ENCODE peak calls at places on chromosomes 3 and 15, in six cellular contexts. One of them, this sample, is unnamed.

GRCh38 chr15:63156708-63157065 is 590 bp downstream of the RPS27L start:
- DNase-seq in fibroblast of lung: peak; percentile 43
- DNase-seq in LoVo: no peak
- DNase-seq in AG08396: peak; percentile 42
- DNase-seq in GM04504: no peak
- DNase-seq in right lobe of liver: peak; percentile 61
- DNase-seq in this sample: peak; percentile 59

GRCh38 chr15:88716543-88717341 is 77.9 kb downstream of the ISG20 start:
- DNase-seq in fibroblast of lung: no peak
- DNase-seq in AG08396: no peak
- DNase-seq in right lobe of liver: no peak
- DNase-seq in LoVo: no peak
- DNase-seq in GM04504: no peak
- DNase-seq in this sample: no peak

GRCh38 chr3:66719796-66720195 is 219.0 kb upstream of the LRIG1 start:
- DNase-seq in LoVo: no peak
- DNase-seq in right lobe of liver: no peak
- DNase-seq in fibroblast of lung: no peak
- DNase-seq in AG08396: no peak
- DNase-seq in GM04504: no peak
- DNase-seq in this sample: no peak

GRCh38 chr15:76333720-76334437 is 2.7 kb upstream of the ISL2 start:
- DNase-seq in GM04504: no peak
- DNase-seq in AG08396: no peak
- DNase-seq in right lobe of liver: no peak
- DNase-seq in fibroblast of lung: no peak
- DNase-seq in LoVo: no peak
- DNase-seq in this sample: no peak

GRCh38 chr3:153621988-153622387 is 460.0 kb downstream of the RAP2B start:
- DNase-seq in GM04504: no peak
- DNase-seq in right lobe of liver: no peak
- DNase-seq in LoVo: no peak
- DNase-seq in fibroblast of lung: no peak
- DNase-seq in AG08396: no peak
- DNase-seq in this sample: no peak

GRCh38 chr3:64266065-64266874 is 41.0 kb upstream of the PRICKLE2 start:
- DNase-seq in GM04504: peak; percentile 93
- DNase-seq in AG08396: peak; percentile 73
- DNase-seq in LoVo: no peak
- DNase-seq in fibroblast of lung: peak; percentile 97
- DNase-seq in right lobe of liver: no peak
- DNase-seq in this sample: peak; percentile 48

GRCh38 chr3:40166997-40167396 is 142.5 kb upstream of the EIF1B start:
- DNase-seq in LoVo: no peak
- DNase-seq in right lobe of liver: no peak
- DNase-seq in AG08396: no peak
- DNase-seq in GM04504: no peak
- DNase-seq in fibroblast of lung: no peak
- DNase-seq in this sample: peak; percentile 27

GRCh38 chr15:100601158-100601557 is 826 bp downstream of the LINS1 start:
- DNase-seq in AG08396: no peak
- DNase-seq in GM04504: no peak
- DNase-seq in LoVo: peak; percentile 10
- DNase-seq in fibroblast of lung: peak; percentile 19
- DNase-seq in right lobe of liver: no peak
- DNase-seq in this sample: no peak

GRCh38 chr15:64536244-64536836 is 76.0 kb downstream of the ZNF609 start:
- DNase-seq in right lobe of liver: no peak
- DNase-seq in AG08396: peak; percentile 72
- DNase-seq in fibroblast of lung: peak; percentile 91
- DNase-seq in GM04504: peak; percentile 52
- DNase-seq in LoVo: peak; percentile 81
- DNase-seq in this sample: no peak

GRCh38 chr3:15647629-15648167 is 46.2 kb downstream of the BTD start:
- DNase-seq in fibroblast of lung: peak; percentile 99
- DNase-seq in GM04504: peak; percentile 93
- DNase-seq in AG08396: peak; percentile 37
- DNase-seq in LoVo: no peak
- DNase-seq in right lobe of liver: no peak
- DNase-seq in this sample: no peak

GRCh38 chr15:98728107-98728810 is 79.9 kb downstream of the IGF1R start:
- DNase-seq in fibroblast of lung: no peak
- DNase-seq in LoVo: peak; percentile 6
- DNase-seq in GM04504: no peak
- DNase-seq in right lobe of liver: no peak
- DNase-seq in AG08396: no peak
- DNase-seq in this sample: no peak

GRCh38 chr3:106183762-106184391 is 315.1 kb upstream of the CBLB start:
- DNase-seq in right lobe of liver: no peak
- DNase-seq in AG08396: peak; percentile 26
- DNase-seq in fibroblast of lung: peak; percentile 82
- DNase-seq in GM04504: peak; percentile 82
- DNase-seq in LoVo: peak; percentile 14
- DNase-seq in this sample: no peak

GRCh38 chr3:14619605-14620004 is 32.0 kb upstream of the CCDC174 start:
- DNase-seq in AG08396: no peak
- DNase-seq in LoVo: no peak
- DNase-seq in GM04504: no peak
- DNase-seq in right lobe of liver: no peak
- DNase-seq in fibroblast of lung: no peak
- DNase-seq in this sample: no peak

GRCh38 chr3:46852839-46853355 is 10.3 kb downstream of the MYL3 start:
- DNase-seq in LoVo: no peak
- DNase-seq in fibroblast of lung: no peak
- DNase-seq in GM04504: no peak
- DNase-seq in right lobe of liver: no peak
- DNase-seq in AG08396: no peak
- DNase-seq in this sample: peak; percentile 34

GRCh38 chr3:179324270-179324754 is 1.5 kb downstream of the ZNF639 start:
- DNase-seq in fibroblast of lung: peak; percentile 58
- DNase-seq in right lobe of liver: no peak
- DNase-seq in LoVo: no peak
- DNase-seq in AG08396: peak; percentile 40
- DNase-seq in GM04504: no peak
- DNase-seq in this sample: no peak

GRCh38 chr3:161371441-161372320 is at the start of gene SPTSSB:
- DNase-seq in GM04504: no peak
- DNase-seq in AG08396: peak; percentile 38
- DNase-seq in right lobe of liver: peak; percentile 76
- DNase-seq in LoVo: peak; percentile 58
- DNase-seq in fibroblast of lung: peak; percentile 39
- DNase-seq in this sample: peak; percentile 74

GRCh38 chr3:169323580-169324453 is 339.7 kb downstream of the MECOM start:
- DNase-seq in GM04504: no peak
- DNase-seq in fibroblast of lung: peak; percentile 83
- DNase-seq in AG08396: peak; percentile 35
- DNase-seq in right lobe of liver: no peak
- DNase-seq in LoVo: no peak
- DNase-seq in this sample: no peak

GRCh38 chr15:101028321-101028720 is 109.2 kb downstream of the LRRK1 start:
- DNase-seq in AG08396: no peak
- DNase-seq in right lobe of liver: no peak
- DNase-seq in fibroblast of lung: peak; percentile 24
- DNase-seq in GM04504: no peak
- DNase-seq in LoVo: no peak
- DNase-seq in this sample: no peak

GRCh38 chr3:52359116-52359855 is 43.2 kb downstream of the DNAH1 start:
- DNase-seq in fibroblast of lung: no peak
- DNase-seq in right lobe of liver: peak; percentile 35
- DNase-seq in LoVo: no peak
- DNase-seq in GM04504: no peak
- DNase-seq in AG08396: no peak
- DNase-seq in this sample: no peak

GRCh38 chr3:33975463-33975862 is 177.0 kb downstream of the PDCD6IP start:
- DNase-seq in right lobe of liver: no peak
- DNase-seq in AG08396: no peak
- DNase-seq in LoVo: no peak
- DNase-seq in GM04504: no peak
- DNase-seq in fibroblast of lung: no peak
- DNase-seq in this sample: no peak